ENCODE peak calls at places on chromosomes 11 and 22, in four cellular contexts. F, U, R and K are unnamed samples.

GRCh38 chr11:117684731-117685130 is 112.3 kb downstream of the DSCAML1 start:
- DNase-seq in F (no peak), U (no peak), R (no peak), K (no peak)

GRCh38 chr22:16601437-16602223 is 9.0 kb upstream of the CCT8L2 start:
- DNase-seq in F (no peak), U (peak), R (no peak), K (peak)

GRCh38 chr22:49209452-49210195 is 618.0 kb downstream of the BRD1 start:
- DNase-seq in F (no peak), U (no peak), R (no peak), K (peak)

GRCh38 chr11:75603791-75604736 is 42.0 kb downstream of the SERPINH1 start:
- DNase-seq in F (no peak), U (no peak), R (peak), K (no peak)

GRCh38 chr11:18019650-18020049 is 6.8 kb upstream of the SERGEF start:
- DNase-seq in F (no peak), U (no peak), R (no peak), K (no peak)

GRCh38 chr22:42608481-42609361 is 6.0 kb downstream of the POLDIP3 start:
- DNase-seq in F (no peak), U (no peak), R (no peak), K (no peak)

GRCh38 chr11:80317612-80318011 is 876.8 kb upstream of the TENM4 start:
- DNase-seq in F (no peak), U (no peak), R (no peak), K (no peak)

GRCh38 chr11:114183041-114183511 is 113.1 kb upstream of the NNMT start:
- DNase-seq in F (peak), U (no peak), R (no peak), K (peak)

GRCh38 chr11:64048042-64048854 is 12.5 kb downstream of the FLRT1 start:
- DNase-seq in F (no peak), U (no peak), R (no peak), K (no peak)

GRCh38 chr11:47269002-47269828 is 718 bp upstream of the MADD start:
- DNase-seq in F (peak), U (peak), R (peak), K (peak)

GRCh38 chr11:106473089-106473722 is 395.7 kb downstream of the AASDHPPT start:
- DNase-seq in F (no peak), U (no peak), R (no peak), K (no peak)

GRCh38 chr11:77656362-77656761 is 18.8 kb upstream of the CLNS1A start:
- DNase-seq in F (no peak), U (no peak), R (no peak), K (no peak)

GRCh38 chr11:88103337-88104206 is 71.7 kb downstream of the RAB38 start:
- DNase-seq in F (peak), U (no peak), R (peak), K (no peak)

GRCh38 chr11:134331565-134332188 is at the start of gene GLB1L2:
- DNase-seq in F (peak), U (peak), R (no peak), K (peak)

GRCh38 chr22:31681625-31682345 is 19.8 kb upstream of the PISD start:
- DNase-seq in F (no peak), U (no peak), R (no peak), K (peak)

GRCh38 chr11:131375936-131376335 is 5.5 kb downstream of the NTM start:
- DNase-seq in F (no peak), U (no peak), R (no peak), K (no peak)

GRCh38 chr11:3183523-3183922 is 18.4 kb upstream of the OSBPL5 start:
- DNase-seq in F (no peak), U (no peak), R (no peak), K (no peak)

GRCh38 chr22:45155050-45155840 is 8.5 kb upstream of the NUP50 start:
- DNase-seq in F (no peak), U (no peak), R (no peak), K (no peak)

GRCh38 chr11:20112291-20113146 is 47.8 kb downstream of the DBX1 start:
- DNase-seq in F (no peak), U (peak), R (peak), K (peak)

GRCh38 chr22:29311468-29312217 is 3.9 kb downstream of the RASL10A start:
- DNase-seq in F (no peak), U (peak), R (no peak), K (peak)

GRCh38 chr22:42655693-42656092 is 6.5 kb upstream of the CYB5R3 start:
- DNase-seq in F (no peak), U (no peak), R (no peak), K (no peak)

GRCh38 chr11:6568191-6568918 is 35.1 kb downstream of the RRP8 start:
- DNase-seq in F (no peak), U (no peak), R (peak), K (peak)

GRCh38 chr22:36208162-36208765 is 6.7 kb upstream of the APOL4 start:
- DNase-seq in F (no peak), U (no peak), R (no peak), K (no peak)

GRCh38 chr11:96116341-96116740 is 192.4 kb upstream of the MTMR2 start:
- DNase-seq in F (no peak), U (no peak), R (no peak), K (no peak)

GRCh38 chr11:2929880-2930704 is 872 bp upstream of the PHLDA2 start:
- DNase-seq in F (peak), U (peak), R (no peak), K (peak)

GRCh38 chr11:101583180-101584128 is at the start of gene TRPC6:
- DNase-seq in F (no peak), U (peak), R (no peak), K (peak)

GRCh38 chr22:45318558-45319318 is 9.0 kb downstream of the FAM118A start:
- DNase-seq in F (peak), U (no peak), R (no peak), K (peak)

GRCh38 chr22:48368975-48369525 is 1458.6 kb downstream of the BRD1 start:
- DNase-seq in F (no peak), U (no peak), R (no peak), K (no peak)

GRCh38 chr11:134712228-134713145 is 300.4 kb upstream of the B3GAT1 start:
- DNase-seq in F (no peak), U (no peak), R (no peak), K (no peak)

GRCh38 chr11:6319879-6320410 is 356 bp downstream of the CAVIN3 start:
- DNase-seq in F (peak), U (peak), R (peak), K (peak)

GRCh38 chr11:20672575-20672974 is 3.2 kb downstream of the NELL1 start:
- DNase-seq in F (no peak), U (no peak), R (no peak), K (no peak)

GRCh38 chr22:42397332-42398246 is 34.6 kb downstream of the NFAM1 start:
- DNase-seq in F (no peak), U (no peak), R (no peak), K (no peak)

GRCh38 chr11:13462311-13462927 is 603 bp downstream of the BTBD10 start:
- DNase-seq in F (peak), U (peak), R (no peak), K (peak)

GRCh38 chr11:95821640-95822039 is 31.3 kb downstream of the CEP57 start:
- DNase-seq in F (no peak), U (no peak), R (no peak), K (no peak)

GRCh38 chr11:106461839-106462545 is 384.5 kb downstream of the AASDHPPT start:
- DNase-seq in F (no peak), U (no peak), R (no peak), K (no peak)

GRCh38 chr11:88345408-88345807 is 7.9 kb upstream of the CTSC start:
- DNase-seq in F (no peak), U (no peak), R (no peak), K (no peak)

GRCh38 chr22:45552580-45553332 is 50.1 kb downstream of the FBLN1 start:
- DNase-seq in F (no peak), U (peak), R (peak), K (peak)

GRCh38 chr22:32628626-32629587 is 154.3 kb downstream of the FBXO7 start:
- DNase-seq in F (no peak), U (no peak), R (peak), K (no peak)